ENCODE peak calls at places on chromosomes 13 and 19, in six cellular contexts. One of them, this sample, is unnamed.

GRCh38 chr13:83618966-83619365 is 263.3 kb downstream of the SLITRK1 start:
- DNase-seq in CD4-positive, alpha-beta T cell: no peak
- DNase-seq in occipital lobe: no peak
- DNase-seq in AG09319: no peak
- DNase-seq in heart right ventricle: no peak
- DNase-seq in EH: peak
- DNase-seq in this sample: no peak

GRCh38 chr13:73058741-73059459 is at the start of gene KLF5:
- DNase-seq in CD4-positive, alpha-beta T cell: peak
- DNase-seq in occipital lobe: peak
- DNase-seq in AG09319: peak
- DNase-seq in heart right ventricle: peak
- DNase-seq in EH: peak
- DNase-seq in this sample: peak

GRCh38 chr13:98206946-98207345 is 29.9 kb upstream of the RNF113B start:
- DNase-seq in CD4-positive, alpha-beta T cell: no peak
- DNase-seq in occipital lobe: no peak
- DNase-seq in AG09319: peak
- DNase-seq in heart right ventricle: no peak
- DNase-seq in EH: peak
- DNase-seq in this sample: no peak

GRCh38 chr13:27967736-27968315 is 1.3 kb downstream of the CDX2 start:
- DNase-seq in CD4-positive, alpha-beta T cell: no peak
- DNase-seq in occipital lobe: no peak
- DNase-seq in AG09319: no peak
- DNase-seq in heart right ventricle: no peak
- DNase-seq in EH: peak
- DNase-seq in this sample: no peak

GRCh38 chr13:103540394-103540793 is 474.2 kb upstream of the SLC10A2 start:
- DNase-seq in CD4-positive, alpha-beta T cell: no peak
- DNase-seq in occipital lobe: no peak
- DNase-seq in AG09319: no peak
- DNase-seq in heart right ventricle: no peak
- DNase-seq in EH: no peak
- DNase-seq in this sample: no peak

GRCh38 chr13:91845612-91846011 is 447.2 kb downstream of the GPC5 start:
- DNase-seq in CD4-positive, alpha-beta T cell: no peak
- DNase-seq in occipital lobe: no peak
- DNase-seq in AG09319: no peak
- DNase-seq in heart right ventricle: no peak
- DNase-seq in EH: no peak
- DNase-seq in this sample: no peak

GRCh38 chr13:36357692-36358091 is 11.5 kb upstream of the SPART start:
- DNase-seq in CD4-positive, alpha-beta T cell: no peak
- DNase-seq in occipital lobe: no peak
- DNase-seq in AG09319: no peak
- DNase-seq in heart right ventricle: no peak
- DNase-seq in EH: peak
- DNase-seq in this sample: peak

GRCh38 chr13:30331331-30331771 is 24.0 kb upstream of the KATNAL1 start:
- DNase-seq in CD4-positive, alpha-beta T cell: no peak
- DNase-seq in occipital lobe: no peak
- DNase-seq in AG09319: no peak
- DNase-seq in heart right ventricle: no peak
- DNase-seq in EH: peak
- DNase-seq in this sample: no peak

GRCh38 chr19:49616945-49617344 is 23.0 kb downstream of the RRAS start:
- DNase-seq in CD4-positive, alpha-beta T cell: no peak
- DNase-seq in occipital lobe: no peak
- DNase-seq in AG09319: no peak
- DNase-seq in heart right ventricle: no peak
- DNase-seq in EH: no peak
- DNase-seq in this sample: no peak

GRCh38 chr19:12783226-12783848 is 7.9 kb upstream of the JUNB start:
- DNase-seq in CD4-positive, alpha-beta T cell: no peak
- DNase-seq in occipital lobe: no peak
- DNase-seq in AG09319: no peak
- DNase-seq in heart right ventricle: no peak
- DNase-seq in EH: no peak
- DNase-seq in this sample: no peak

GRCh38 chr13:46100191-46100877 is 4.5 kb downstream of the CPB2 start:
- DNase-seq in CD4-positive, alpha-beta T cell: no peak
- DNase-seq in occipital lobe: no peak
- DNase-seq in AG09319: no peak
- DNase-seq in heart right ventricle: no peak
- DNase-seq in EH: no peak
- DNase-seq in this sample: no peak

GRCh38 chr19:50192463-50193211 is 10.8 kb upstream of the MYH14 start:
- DNase-seq in CD4-positive, alpha-beta T cell: no peak
- DNase-seq in occipital lobe: no peak
- DNase-seq in AG09319: no peak
- DNase-seq in heart right ventricle: no peak
- DNase-seq in EH: no peak
- DNase-seq in this sample: no peak

GRCh38 chr19:17549088-17549740 is 6.2 kb upstream of the COLGALT1 start:
- DNase-seq in CD4-positive, alpha-beta T cell: no peak
- DNase-seq in occipital lobe: no peak
- DNase-seq in AG09319: no peak
- DNase-seq in heart right ventricle: no peak
- DNase-seq in EH: no peak
- DNase-seq in this sample: no peak

GRCh38 chr13:31913459-31913858 is 118.1 kb upstream of the FRY start:
- DNase-seq in CD4-positive, alpha-beta T cell: no peak
- DNase-seq in occipital lobe: no peak
- DNase-seq in AG09319: peak
- DNase-seq in heart right ventricle: no peak
- DNase-seq in EH: peak
- DNase-seq in this sample: no peak

GRCh38 chr19:45908956-45909355 is 5.6 kb downstream of the NANOS2 start:
- DNase-seq in CD4-positive, alpha-beta T cell: no peak
- DNase-seq in occipital lobe: no peak
- DNase-seq in AG09319: no peak
- DNase-seq in heart right ventricle: no peak
- DNase-seq in EH: peak
- DNase-seq in this sample: no peak

GRCh38 chr13:103799028-103799427 is 732.8 kb upstream of the SLC10A2 start:
- DNase-seq in CD4-positive, alpha-beta T cell: no peak
- DNase-seq in occipital lobe: no peak
- DNase-seq in AG09319: no peak
- DNase-seq in heart right ventricle: no peak
- DNase-seq in EH: no peak
- DNase-seq in this sample: no peak

GRCh38 chr13:110973007-110973700 is 58.3 kb upstream of the ANKRD10 start:
- DNase-seq in CD4-positive, alpha-beta T cell: no peak
- DNase-seq in occipital lobe: no peak
- DNase-seq in AG09319: no peak
- DNase-seq in heart right ventricle: no peak
- DNase-seq in EH: no peak
- DNase-seq in this sample: no peak

GRCh38 chr19:6588508-6589345 is 2.2 kb downstream of the CD70 start:
- DNase-seq in CD4-positive, alpha-beta T cell: no peak
- DNase-seq in occipital lobe: no peak
- DNase-seq in AG09319: no peak
- DNase-seq in heart right ventricle: no peak
- DNase-seq in EH: no peak
- DNase-seq in this sample: no peak

GRCh38 chr19:43690890-43691289 is 20.9 kb upstream of the PLAUR start:
- DNase-seq in CD4-positive, alpha-beta T cell: no peak
- DNase-seq in occipital lobe: no peak
- DNase-seq in AG09319: no peak
- DNase-seq in heart right ventricle: no peak
- DNase-seq in EH: no peak
- DNase-seq in this sample: no peak

GRCh38 chr13:23618341-23618740 is 48.1 kb downstream of the TNFRSF19 start:
- DNase-seq in CD4-positive, alpha-beta T cell: no peak
- DNase-seq in occipital lobe: no peak
- DNase-seq in AG09319: peak
- DNase-seq in heart right ventricle: no peak
- DNase-seq in EH: peak
- DNase-seq in this sample: no peak

GRCh38 chr19:20164456-20164855 is 2.6 kb upstream of the ZNF486 start:
- DNase-seq in CD4-positive, alpha-beta T cell: no peak
- DNase-seq in occipital lobe: no peak
- DNase-seq in AG09319: no peak
- DNase-seq in heart right ventricle: no peak
- DNase-seq in EH: no peak
- DNase-seq in this sample: no peak

GRCh38 chr13:102536695-102537485 is 59.9 kb upstream of the TPP2 start:
- DNase-seq in CD4-positive, alpha-beta T cell: no peak
- DNase-seq in occipital lobe: no peak
- DNase-seq in AG09319: no peak
- DNase-seq in heart right ventricle: no peak
- DNase-seq in EH: no peak
- DNase-seq in this sample: no peak

GRCh38 chr13:49341941-49342340 is 94.2 kb downstream of the CDADC1 start:
- DNase-seq in CD4-positive, alpha-beta T cell: no peak
- DNase-seq in occipital lobe: no peak
- DNase-seq in AG09319: no peak
- DNase-seq in heart right ventricle: no peak
- DNase-seq in EH: no peak
- DNase-seq in this sample: no peak

GRCh38 chr13:98658131-98658530 is 81.2 kb upstream of the STK24 start:
- DNase-seq in CD4-positive, alpha-beta T cell: no peak
- DNase-seq in occipital lobe: no peak
- DNase-seq in AG09319: no peak
- DNase-seq in heart right ventricle: peak
- DNase-seq in EH: peak
- DNase-seq in this sample: no peak

GRCh38 chr19:13887529-13887928 is 10.6 kb downstream of the NANOS3 start:
- DNase-seq in CD4-positive, alpha-beta T cell: no peak
- DNase-seq in occipital lobe: no peak
- DNase-seq in AG09319: no peak
- DNase-seq in heart right ventricle: no peak
- DNase-seq in EH: peak
- DNase-seq in this sample: no peak

GRCh38 chr19:49224856-49225255 is 67.3 kb downstream of the TRPM4 start:
- DNase-seq in CD4-positive, alpha-beta T cell: peak
- DNase-seq in occipital lobe: no peak
- DNase-seq in AG09319: no peak
- DNase-seq in heart right ventricle: no peak
- DNase-seq in EH: peak
- DNase-seq in this sample: no peak